ENCODE peak calls at places on chromosomes 3 and 15, in seven cellular contexts. One of them, this sample, is unnamed.

GRCh38 chr15:82397817-82398216 is 31.8 kb upstream of the GOLGA6L9 start:
- DNase-seq in CD8-positive, alpha-beta memory T cell: no peak
- DNase-seq in hypothalamus: no peak
- DNase-seq in MV-4-11: no peak
- DNase-seq in cardiac septum: no peak
- DNase-seq in astrocyte of the spinal cord: no peak
- DNase-seq in EL: no peak
- DNase-seq in this sample: no peak

GRCh38 chr15:52745326-52746161 is 44.6 kb downstream of the ONECUT1 start:
- DNase-seq in hypothalamus: no peak
- DNase-seq in MV-4-11: no peak
- DNase-seq in EL: no peak
- DNase-seq in astrocyte of the spinal cord: no peak
- DNase-seq in cardiac septum: no peak
- DNase-seq in CD8-positive, alpha-beta memory T cell: no peak
- DNase-seq in this sample: no peak

GRCh38 chr15:25508369-25509002 is 69.7 kb upstream of the UBE3A start:
- DNase-seq in MV-4-11: peak; percentile 47
- DNase-seq in hypothalamus: no peak
- DNase-seq in astrocyte of the spinal cord: peak; percentile 61
- DNase-seq in cardiac septum: no peak
- DNase-seq in EL: peak; percentile 13
- DNase-seq in CD8-positive, alpha-beta memory T cell: no peak
- DNase-seq in this sample: no peak

GRCh38 chr3:169286992-169287391 is 376.5 kb downstream of the MECOM start:
- DNase-seq in hypothalamus: no peak
- DNase-seq in EL: no peak
- DNase-seq in cardiac septum: no peak
- DNase-seq in astrocyte of the spinal cord: no peak
- DNase-seq in CD8-positive, alpha-beta memory T cell: no peak
- DNase-seq in MV-4-11: no peak
- DNase-seq in this sample: no peak

GRCh38 chr15:89196994-89197393 is 24.4 kb downstream of the RLBP1 start:
- DNase-seq in cardiac septum: peak; percentile 17
- DNase-seq in hypothalamus: no peak
- DNase-seq in astrocyte of the spinal cord: no peak
- DNase-seq in EL: no peak
- DNase-seq in CD8-positive, alpha-beta memory T cell: no peak
- DNase-seq in MV-4-11: no peak
- DNase-seq in this sample: no peak

GRCh38 chr3:155983834-155984474 is 113.5 kb downstream of the GMPS start:
- DNase-seq in CD8-positive, alpha-beta memory T cell: no peak
- DNase-seq in hypothalamus: no peak
- DNase-seq in MV-4-11: no peak
- DNase-seq in EL: no peak
- DNase-seq in cardiac septum: no peak
- DNase-seq in astrocyte of the spinal cord: no peak
- DNase-seq in this sample: no peak

GRCh38 chr3:190883973-190884832 is 21.7 kb upstream of the GMNC start:
- DNase-seq in hypothalamus: no peak
- DNase-seq in CD8-positive, alpha-beta memory T cell: no peak
- DNase-seq in EL: peak; percentile 67
- DNase-seq in cardiac septum: no peak
- DNase-seq in MV-4-11: peak; percentile 46
- DNase-seq in astrocyte of the spinal cord: peak; percentile 73
- DNase-seq in this sample: peak; percentile 15

GRCh38 chr3:26657406-26657976 is 34.9 kb downstream of the LRRC3B start:
- DNase-seq in MV-4-11: peak; percentile 14
- DNase-seq in EL: no peak
- DNase-seq in CD8-positive, alpha-beta memory T cell: no peak
- DNase-seq in hypothalamus: no peak
- DNase-seq in cardiac septum: no peak
- DNase-seq in astrocyte of the spinal cord: no peak
- DNase-seq in this sample: no peak

GRCh38 chr3:14780927-14781507 is 37.7 kb upstream of the FGD5 start:
- DNase-seq in EL: peak; percentile 55
- DNase-seq in CD8-positive, alpha-beta memory T cell: no peak
- DNase-seq in astrocyte of the spinal cord: peak; percentile 5
- DNase-seq in cardiac septum: peak; percentile 76
- DNase-seq in MV-4-11: peak; percentile 40
- DNase-seq in hypothalamus: no peak
- DNase-seq in this sample: peak; percentile 78

GRCh38 chr3:150094150-150094932 is 123.6 kb upstream of the PFN2 start:
- DNase-seq in EL: peak; percentile 37
- DNase-seq in MV-4-11: peak; percentile 62
- DNase-seq in CD8-positive, alpha-beta memory T cell: no peak
- DNase-seq in hypothalamus: no peak
- DNase-seq in astrocyte of the spinal cord: peak; percentile 53
- DNase-seq in cardiac septum: no peak
- DNase-seq in this sample: no peak

GRCh38 chr3:183378545-183378944 is 49.9 kb downstream of the MCF2L2 start:
- DNase-seq in hypothalamus: no peak
- DNase-seq in CD8-positive, alpha-beta memory T cell: no peak
- DNase-seq in EL: no peak
- DNase-seq in cardiac septum: no peak
- DNase-seq in MV-4-11: no peak
- DNase-seq in astrocyte of the spinal cord: no peak
- DNase-seq in this sample: no peak